ENCODE peak calls at places on chromosomes 12 and 14, in six cellular contexts. D is choroid plexus epithelial cell; X is prostate gland; O is heart right ventricle; N is GM20000; C is CD8-positive, alpha-beta T cell. A is an unnamed sample.

GRCh38 chr12:66013224-66013623 is 117.3 kb downstream of the LLPH start:
- DNase-seq in C (no peak), D (peak), X (no peak), O (no peak), N (no peak), A (no peak)

GRCh38 chr12:130955238-130955816 is 1.6 kb downstream of the ADGRD1 start:
- DNase-seq in D (no peak), N (no peak), O (no peak), C (no peak), X (no peak), A (no peak)

GRCh38 chr14:102857444-102857843 is 65.0 kb upstream of the AMN start:
- DNase-seq in N (no peak), C (no peak), O (no peak), X (no peak), D (peak), A (no peak)

GRCh38 chr14:68463705-68464104 is 329.2 kb downstream of the ZFP36L1 start:
- DNase-seq in N (no peak), X (no peak), C (no peak), O (no peak), D (no peak), A (peak)

GRCh38 chr12:86948851-86949250 is 692.7 kb upstream of the MGAT4C start:
- DNase-seq in D (peak), C (no peak), X (no peak), N (no peak), O (no peak), A (no peak)

GRCh38 chr14:67766035-67766680 is 50.2 kb downstream of the ZFYVE26 start:
- DNase-seq in D (no peak), O (no peak), X (no peak), N (no peak), C (no peak), A (no peak)

GRCh38 chr12:111180830-111181726 is 187.8 kb downstream of the PHETA1 start:
- DNase-seq in C (no peak), X (peak), D (peak), O (no peak), N (no peak), A (no peak)

GRCh38 chr12:108394196-108394595 is 55.1 kb upstream of the CMKLR1 start:
- DNase-seq in X (no peak), C (no peak), O (peak), D (peak), N (no peak), A (no peak)

GRCh38 chr12:47881826-47882427 is 22.9 kb downstream of the VDR start:
- DNase-seq in C (no peak), N (no peak), D (peak), X (no peak), O (no peak), A (peak)

GRCh38 chr14:105485720-105486332 is 860 bp upstream of the CRIP1 start:
- DNase-seq in O (peak), X (no peak), C (peak), N (peak), D (no peak), A (no peak)

GRCh38 chr14:52792097-52792415 is 649 bp upstream of the GNPNAT1 start:
- DNase-seq in C (no peak), X (no peak), D (no peak), N (no peak), O (no peak), A (peak)

GRCh38 chr12:6263931-6264330 is 46.6 kb upstream of the PLEKHG6 start:
- DNase-seq in D (peak), O (no peak), N (no peak), X (no peak), C (no peak), A (no peak)

GRCh38 chr14:54211562-54212308 is 185.1 kb upstream of the CDKN3 start:
- DNase-seq in N (no peak), C (no peak), O (no peak), X (no peak), D (peak), A (peak)

GRCh38 chr12:24487606-24488005 is 461.3 kb downstream of the BCAT1 start:
- DNase-seq in D (peak), O (no peak), C (no peak), N (no peak), X (no peak), A (peak)

GRCh38 chr12:49188916-49189367 is at the start of gene TUBA1A:
- DNase-seq in D (peak), N (peak), X (peak), C (peak), O (peak), A (peak)

GRCh38 chr12:19198272-19198671 is 68.7 kb downstream of the PLEKHA5 start:
- DNase-seq in X (no peak), N (no peak), C (no peak), O (no peak), D (peak), A (peak)

GRCh38 chr12:116492703-116493324 is 66.4 kb upstream of the MAP1LC3B2 start:
- DNase-seq in N (no peak), D (peak), X (no peak), C (no peak), O (no peak), A (peak)

GRCh38 chr12:67650528-67651379 is 2.2 kb downstream of the DYRK2 start:
- DNase-seq in C (no peak), D (no peak), O (no peak), X (peak), N (peak), A (no peak)

GRCh38 chr12:32843528-32844095 is 53.0 kb downstream of the PKP2 start:
- DNase-seq in X (peak), N (no peak), O (no peak), D (peak), C (no peak), A (peak)

GRCh38 chr14:28774764-28775738 is 8.5 kb downstream of the FOXG1 start:
- DNase-seq in X (no peak), O (no peak), N (no peak), C (no peak), D (no peak), A (no peak)

GRCh38 chr14:74852922-74853530 is 22.9 kb downstream of the PROX2 start:
- DNase-seq in O (no peak), X (no peak), N (no peak), C (no peak), D (peak), A (peak)
- TF ChIP-seq CTCF in O (no peak), X (no peak), N (no peak), C (no peak), D (no peak), A (no peak)

GRCh38 chr14:20934148-20934762 is 21.0 kb upstream of the RNASE2 start:
- DNase-seq in C (peak), D (peak), X (no peak), N (peak), O (peak), A (peak)
- TF ChIP-seq CTCF in C (peak), D (peak), X (no peak), N (peak), O (peak), A (peak)

DNA sequence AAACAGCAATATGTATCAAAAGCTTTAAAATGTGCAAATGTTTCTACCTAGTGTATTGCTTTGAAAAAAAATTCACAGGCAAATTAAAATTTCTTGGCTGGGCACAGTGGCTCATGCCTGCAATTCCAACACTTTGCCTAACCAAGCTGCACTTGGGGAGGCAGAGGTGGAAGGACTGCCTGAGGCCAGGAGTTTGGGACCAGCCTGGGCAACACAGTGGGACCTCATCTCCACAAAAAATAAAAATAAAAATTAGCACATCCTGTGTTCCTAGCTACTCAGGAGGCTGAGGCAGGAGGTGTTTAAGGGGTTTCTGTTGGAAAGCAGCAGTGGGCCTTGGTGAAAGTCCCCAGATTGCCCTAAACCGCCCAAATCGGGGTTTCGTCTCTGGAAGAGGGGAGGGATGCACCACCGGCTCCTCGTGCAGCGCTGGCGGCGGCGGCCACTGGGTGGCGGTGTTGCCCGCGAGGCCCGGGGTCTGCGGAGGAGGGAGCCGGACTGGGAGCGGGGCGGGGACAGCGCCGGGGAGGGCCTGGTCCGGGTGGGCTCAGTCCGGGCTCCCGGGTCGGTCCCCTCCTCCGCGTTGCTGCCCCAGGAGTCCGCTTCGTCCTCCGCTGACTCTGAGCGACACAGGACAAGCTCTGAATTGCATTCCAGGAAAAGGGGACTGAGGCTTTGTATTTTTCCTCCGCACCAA is 265.6 kb downstream of the AACS start:
- DNase-seq in D (peak), X (peak), O (peak), N (peak), C (no peak), A (no peak)
- TF ChIP-seq CTCF in D (peak), X (peak), O (peak), N (peak), C (peak), A (peak)

DNA sequence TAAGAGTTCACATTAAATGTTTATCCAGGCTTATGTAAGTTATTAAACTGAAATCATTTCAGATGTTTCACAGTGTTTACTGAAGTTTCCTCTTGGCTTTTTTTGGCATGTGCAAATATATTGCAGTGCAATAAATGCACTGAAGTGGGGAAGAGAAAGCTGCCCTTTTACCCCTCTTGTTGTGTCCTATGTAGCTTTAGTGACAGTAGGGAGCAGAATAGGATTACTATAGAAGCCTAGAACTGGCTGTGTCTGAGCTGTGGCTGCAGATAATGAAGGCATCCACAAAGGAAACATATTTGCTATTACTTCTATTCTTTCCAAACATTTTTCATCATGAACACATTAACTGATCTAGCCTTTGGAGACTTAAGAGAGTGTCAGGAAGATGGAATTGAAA is 24.1 kb upstream of the CNTN1 start:
- DNase-seq in O (no peak), N (no peak), D (no peak), X (no peak), C (no peak), A (no peak)
- TF ChIP-seq CTCF in O (no peak), N (no peak), D (no peak), X (no peak), C (no peak), A (no peak)

GRCh38 chr12:85445060-85445938 is 165.3 kb downstream of the ALX1 start:
- DNase-seq in X (no peak), O (no peak), N (no peak), C (no peak), D (no peak), A (no peak)
- TF ChIP-seq CTCF in X (no peak), O (no peak), N (no peak), C (no peak), D (no peak), A (no peak)

GRCh38 chr12:5204271-5204670 is 160.6 kb downstream of the KCNA5 start:
- DNase-seq in N (no peak), O (no peak), X (no peak), D (no peak), C (no peak), A (no peak)

GRCh38 chr12:5203274-5203673 is 159.6 kb downstream of the KCNA5 start:
- DNase-seq in C (no peak), D (no peak), X (no peak), O (no peak), N (no peak), A (no peak)

GRCh38 chr12:5201554-5202243 is 158.0 kb downstream of the KCNA5 start:
- DNase-seq in D (no peak), N (no peak), C (no peak), O (peak), X (no peak), A (no peak)

GRCh38 chr12:5197127-5197526 is 153.4 kb downstream of the KCNA5 start:
- DNase-seq in O (no peak), D (peak), X (no peak), N (no peak), C (no peak), A (peak)

GRCh38 chr12:5200276-5201087 is 156.8 kb downstream of the KCNA5 start:
- DNase-seq in N (peak), X (peak), D (peak), O (peak), C (no peak), A (peak)
- TF ChIP-seq CTCF in N (peak), X (peak), D (peak), O (peak), C (no peak), A (peak)

GRCh38 chr12:37547611-37548010 is 769.0 kb upstream of the ALG10B start:
- DNase-seq in X (no peak), D (no peak), O (no peak), C (no peak), N (no peak), A (no peak)
- TF ChIP-seq CTCF in X (no peak), D (no peak), O (no peak), C (no peak), N (no peak), A (no peak)

DNA sequence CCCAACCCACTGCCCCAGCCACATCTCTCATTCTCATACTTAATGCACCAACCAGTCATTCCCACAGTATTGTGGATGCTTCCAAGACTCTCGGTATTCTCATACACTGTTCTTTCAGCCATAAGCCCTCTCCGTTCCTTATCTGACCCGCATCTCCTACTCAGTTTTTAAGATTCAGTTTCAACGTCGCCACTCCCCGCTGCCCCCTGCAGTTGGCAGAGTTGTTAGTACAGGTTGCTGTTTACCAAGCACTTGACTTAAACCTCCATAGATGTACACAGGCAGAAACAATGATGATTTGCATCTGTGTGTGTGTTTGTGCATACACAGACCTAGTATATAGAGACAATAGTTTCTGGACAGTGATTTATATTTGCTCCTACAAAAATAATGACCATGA is 40.2 kb downstream of the PAH start:
- DNase-seq in X (no peak), C (no peak), N (no peak), D (no peak), O (no peak), A (no peak)
- TF ChIP-seq CTCF in X (no peak), C (no peak), N (no peak), D (no peak), O (no peak), A (no peak)

DNA sequence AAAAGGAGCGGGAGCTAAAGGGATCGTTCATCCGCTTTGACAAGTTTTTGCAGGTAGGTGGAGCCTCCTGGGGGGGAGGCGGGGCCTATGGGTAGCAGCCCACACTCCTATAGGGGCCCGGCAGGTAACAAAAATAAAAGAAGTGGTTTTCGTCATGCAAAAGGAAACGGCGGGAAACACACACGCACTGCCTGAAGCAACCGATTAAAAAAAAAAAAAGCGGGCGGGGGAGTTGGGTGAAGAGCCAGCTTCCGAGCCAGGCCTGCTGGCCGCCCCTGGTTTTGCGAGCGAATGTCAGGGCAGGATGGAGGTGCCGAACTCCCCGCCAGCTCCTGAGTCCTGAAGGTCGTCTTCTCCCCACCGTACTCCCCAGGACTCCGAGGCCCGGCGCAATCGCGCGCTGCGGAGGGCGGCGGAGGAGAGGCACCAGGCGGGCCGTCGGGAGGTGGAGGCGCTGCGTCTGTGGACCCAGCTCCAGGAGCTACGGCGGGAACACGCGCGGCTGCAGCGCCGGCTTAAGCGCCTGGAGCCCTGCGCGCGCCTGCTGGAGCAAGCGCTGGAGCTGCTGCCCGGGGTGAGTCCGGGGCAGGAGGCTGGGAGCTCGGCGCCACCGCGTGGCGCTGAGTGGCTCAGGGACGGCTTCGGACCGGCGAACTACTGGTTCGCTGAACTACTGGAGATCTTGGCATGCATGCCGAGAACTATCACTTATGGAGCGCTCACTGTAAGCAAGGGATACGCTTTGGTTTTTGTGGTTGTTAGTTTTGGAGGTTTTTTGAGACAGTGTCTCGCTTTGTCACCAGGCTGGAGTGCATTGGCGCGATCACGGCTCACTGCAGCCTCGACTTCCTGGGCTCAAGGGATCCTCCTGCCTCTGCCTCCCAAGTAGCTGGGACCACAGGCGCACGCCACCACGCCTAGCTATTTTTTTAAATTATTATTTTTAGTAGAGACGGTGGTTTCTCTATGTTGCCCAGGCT is 3.6 kb downstream of the CFAP73 start:
- DNase-seq in N (peak), C (peak), O (peak), X (peak), D (peak), A (peak)
- TF ChIP-seq CTCF in N (peak), C (no peak), O (peak), X (peak), D (peak), A (peak)

GRCh38 chr12:52537101-52537500 is 15.8 kb downstream of the KRT71 start:
- DNase-seq in N (no peak), C (no peak), O (no peak), D (no peak), X (peak), A (no peak)

GRCh38 chr12:52531563-52532300 is 11.5 kb upstream of the KRT5 start:
- DNase-seq in O (no peak), C (no peak), X (no peak), N (no peak), D (no peak), A (no peak)

GRCh38 chr12:52532636-52533035 is 12.4 kb upstream of the KRT5 start:
- DNase-seq in D (no peak), N (no peak), O (no peak), X (no peak), C (no peak), A (no peak)

GRCh38 chr12:52533686-52534470 is 13.7 kb upstream of the KRT5 start:
- DNase-seq in O (no peak), X (no peak), N (no peak), C (no peak), D (no peak), A (no peak)

GRCh38 chr12:52534482-52534881 is 14.3 kb upstream of the KRT5 start:
- DNase-seq in X (no peak), D (no peak), C (no peak), N (no peak), O (no peak), A (peak)
- TF ChIP-seq CTCF in X (no peak), D (no peak), C (no peak), N (no peak), O (no peak), A (peak)

A was measured in bronchial epithelial cell.